ENCODE peak calls at places on chromosomes 13 and 19, in nine cellular contexts. G, T, A, R, I, L, C, E and Z are unnamed samples.

GRCh38 chr13:40048551-40048950 is 393.1 kb downstream of the COG6 start:
- DNase-seq in G (no peak), T (no peak), A (no peak), R (no peak), I (no peak), L (no peak), C (no peak), E (no peak), Z (no peak)

GRCh38 chr13:110907301-110907700 is 7.6 kb downstream of the ANKRD10 start:
- DNase-seq in G (no peak), T (no peak), A (no peak), R (no peak), I (no peak), L (no peak), C (no peak), E (no peak), Z (no peak)

GRCh38 chr13:30045916-30046704 is 195.7 kb upstream of the UBL3 start:
- DNase-seq in G (no peak), T (no peak), A (no peak), R (no peak), I (peak; percentile 31), L (no peak), C (no peak), E (no peak), Z (no peak)

GRCh38 chr19:52343548-52343947 is 7.5 kb downstream of the ZNF610 start:
- DNase-seq in G (peak; percentile 55), T (no peak), A (peak; percentile 40), R (peak; percentile 58), I (peak; percentile 32), L (no peak), C (no peak), E (no peak), Z (peak; percentile 36)

GRCh38 chr13:47556703-47557102 is 444.4 kb downstream of the SUCLA2 start:
- DNase-seq in G (no peak), T (no peak), A (no peak), R (no peak), I (no peak), L (no peak), C (no peak), E (no peak), Z (no peak)

GRCh38 chr13:77492982-77493381 is 42.5 kb upstream of the SCEL start:
- DNase-seq in G (no peak), T (no peak), A (peak; percentile 42), R (no peak), I (no peak), L (no peak), C (no peak), E (no peak), Z (no peak)

GRCh38 chr13:32902898-32903297 is 113.3 kb upstream of the KL start:
- DNase-seq in G (peak; percentile 37), T (peak; percentile 24), A (no peak), R (peak; percentile 76), I (peak; percentile 19), L (no peak), C (no peak), E (no peak), Z (peak; percentile 67)

GRCh38 chr13:110232756-110233155 is 74.2 kb downstream of the COL4A1 start:
- DNase-seq in G (peak; percentile 54), T (no peak), A (no peak), R (no peak), I (no peak), L (no peak), C (no peak), E (no peak), Z (no peak)

GRCh38 chr19:14369399-14370168 is 11.7 kb upstream of the ADGRE5 start:
- DNase-seq in G (no peak), T (peak; percentile 34), A (no peak), R (peak; percentile 53), I (no peak), L (no peak), C (no peak), E (no peak), Z (peak; percentile 62)

GRCh38 chr19:14370169-14370998 is 10.9 kb upstream of the ADGRE5 start:
- DNase-seq in G (no peak), T (no peak), A (no peak), R (no peak), I (no peak), L (no peak), C (no peak), E (no peak), Z (no peak)

GRCh38 chr19:14366529-14366928 is 14.7 kb upstream of the ADGRE5 start:
- DNase-seq in G (peak; percentile 31), T (peak; percentile 61), A (peak; percentile 84), R (peak; percentile 56), I (peak; percentile 75), L (peak; percentile 72), C (peak; percentile 98), E (no peak), Z (peak; percentile 63)

GRCh38 chr19:14367016-14367415 is 14.2 kb upstream of the ADGRE5 start:
- DNase-seq in G (no peak), T (no peak), A (no peak), R (no peak), I (no peak), L (no peak), C (no peak), E (no peak), Z (no peak)

DNA sequence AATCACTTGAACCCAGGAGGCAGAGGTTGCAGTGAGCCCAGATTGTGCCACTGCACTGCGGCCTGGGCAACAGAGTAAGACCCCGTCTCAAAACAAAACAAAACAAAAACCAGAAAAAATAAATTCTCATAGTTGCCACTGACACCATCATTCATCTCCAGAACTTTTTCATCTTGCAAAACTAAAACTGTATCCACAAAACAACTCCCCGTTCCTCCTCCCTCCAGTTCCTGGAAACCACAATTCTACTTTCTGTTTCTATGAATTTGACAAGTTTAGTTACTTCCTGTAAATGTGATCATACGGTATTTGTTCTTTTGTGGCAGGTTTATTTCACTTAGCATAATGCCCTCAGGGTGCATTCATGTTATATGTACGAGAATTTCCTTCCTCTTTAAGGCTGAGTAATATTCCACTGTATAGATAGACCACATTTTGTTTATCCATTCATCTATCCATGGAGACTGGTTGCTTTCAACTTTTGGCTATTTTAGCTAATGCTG is 13.2 kb upstream of the ADGRE5 start:
- DNase-seq in G (no peak), T (no peak), A (no peak), R (no peak), I (no peak), L (no peak), C (no peak), E (no peak), Z (no peak)
- TF ChIP-seq POLR2A in G (no peak), T (no peak), A (no peak), R (no peak), I (no peak), L (no peak), C (no peak), E (no peak), Z (no peak)

GRCh38 chr19:13055213-13056051 is 47.2 kb downstream of the LYL1 start:
- DNase-seq in G (peak; percentile 90), T (peak; percentile 78), A (no peak), R (peak; percentile 83), I (peak; percentile 53), L (no peak), C (no peak), E (peak; percentile 91), Z (peak; percentile 92)

GRCh38 chr19:13057147-13057572 is 45.5 kb downstream of the LYL1 start:
- DNase-seq in G (no peak), T (no peak), A (no peak), R (peak; percentile 22), I (no peak), L (peak; percentile 62), C (no peak), E (peak; percentile 63), Z (no peak)

GRCh38 chr19:13058951-13059660 is 43.6 kb downstream of the LYL1 start:
- DNase-seq in G (no peak), T (no peak), A (no peak), R (no peak), I (no peak), L (no peak), C (no peak), E (no peak), Z (no peak)

GRCh38 chr19:13056052-13056660 is 46.5 kb downstream of the LYL1 start:
- DNase-seq in G (peak; percentile 72), T (peak; percentile 79), A (no peak), R (peak; percentile 70), I (no peak), L (peak; percentile 79), C (no peak), E (peak; percentile 70), Z (peak; percentile 86)

DNA sequence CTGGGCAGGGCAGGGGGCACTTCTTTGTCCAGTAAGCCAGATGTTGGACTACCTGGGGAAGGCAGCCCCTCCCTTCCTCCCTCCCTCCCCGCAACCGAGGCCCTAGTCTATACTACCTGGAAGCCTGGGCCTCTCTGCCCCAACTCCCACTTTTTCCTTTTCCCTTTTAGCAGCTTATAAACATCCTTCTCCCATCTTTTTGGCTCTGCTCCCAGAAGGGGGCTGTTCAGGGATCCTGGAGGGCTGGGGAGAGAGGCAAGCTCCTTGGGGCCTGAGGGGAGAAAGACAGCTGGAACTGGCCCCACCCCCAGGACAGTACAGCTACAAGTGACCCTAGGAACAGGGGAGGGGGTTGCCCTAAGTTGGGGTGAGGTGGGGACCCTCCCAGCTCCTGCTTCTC is 44.9 kb downstream of the LYL1 start:
- DNase-seq in G (no peak), T (no peak), A (no peak), R (peak; percentile 32), I (no peak), L (no peak), C (no peak), E (no peak), Z (no peak)
- H3K4me1 ChIP-seq in G (peaks cover 63% of the 10 kb centered on the region), T (peaks cover 72% of the 10 kb centered on the region), A (peaks cover 37% of the 10 kb centered on the region), R (peaks cover 100% of the 10 kb centered on the region), I (peaks cover 85% of the 10 kb centered on the region), L (peaks cover 86% of the 10 kb centered on the region), C (no peaks in the 10 kb centered on the region), E (peaks cover 92% of the 10 kb centered on the region), Z (peaks cover 31% of the 10 kb centered on the region)

GRCh38 chr19:35745328-35746086 is at the start of the genes PSENEN and U2AF1L4:
- DNase-seq in G (peak; percentile 98), T (peak; percentile 99), A (peak; percentile 100), R (peak; percentile 98), I (peak; percentile 97), L (peak; percentile 99), C (peak; percentile 97), E (peak; percentile 99), Z (peak; percentile 98)

GRCh38 chr19:35746556-35746955 is 1.1 kb downstream of the PSENEN start:
- DNase-seq in G (no peak), T (no peak), A (no peak), R (no peak), I (no peak), L (no peak), C (no peak), E (no peak), Z (no peak)

GRCh38 chr19:35750167-35750566 is 1.8 kb downstream of the LIN37 start:
- DNase-seq in G (no peak), T (no peak), A (no peak), R (no peak), I (no peak), L (no peak), C (no peak), E (no peak), Z (no peak)

GRCh38 chr19:35746087-35746462 is 624 bp downstream of the PSENEN start:
- DNase-seq in G (no peak), T (no peak), A (no peak), R (no peak), I (no peak), L (no peak), C (no peak), E (no peak), Z (no peak)

DNA sequence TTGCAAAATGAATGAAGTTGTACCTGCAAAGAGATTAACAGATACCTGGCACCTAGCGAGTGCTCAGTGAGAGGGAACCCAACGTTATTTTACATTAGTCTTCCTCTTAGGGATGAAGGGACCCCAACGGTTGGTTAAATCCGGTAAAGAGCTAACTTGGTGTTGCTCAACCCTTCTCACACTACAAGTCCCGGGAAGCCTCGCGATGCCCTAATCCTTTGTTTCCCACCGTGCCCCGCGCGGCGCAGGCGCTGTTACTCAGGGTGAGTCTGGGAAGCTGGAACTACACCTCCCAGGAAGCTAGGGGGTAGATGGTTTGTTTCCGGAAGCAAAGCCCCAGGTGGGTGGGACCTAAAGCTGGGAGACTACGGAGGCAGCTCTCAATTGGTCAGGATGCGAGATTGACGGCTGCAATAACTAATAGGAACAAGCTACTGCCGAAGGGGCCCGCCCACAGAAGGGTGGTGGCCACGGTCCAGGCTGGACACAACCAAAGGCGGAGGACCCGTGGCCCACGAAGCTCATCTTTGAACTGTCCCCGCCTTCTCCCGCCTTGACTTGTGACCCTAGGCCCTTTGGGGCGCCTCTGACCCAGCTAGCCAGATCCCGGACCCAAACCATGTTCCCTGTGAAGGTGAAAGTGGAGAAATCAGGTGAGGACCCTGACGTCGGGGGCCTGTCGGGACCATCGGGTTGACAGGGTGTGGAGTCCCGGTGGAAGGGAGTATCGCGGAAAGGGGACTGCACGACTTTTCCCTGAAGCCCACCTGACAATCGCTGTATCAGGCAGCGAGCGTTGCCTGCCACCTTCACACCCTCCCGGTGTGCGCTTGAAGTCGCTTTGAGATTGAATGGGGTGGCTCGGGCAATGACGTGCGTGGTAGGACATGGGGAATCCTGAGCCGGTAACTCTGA is at the start of gene LIN37:
- DNase-seq in G (peak; percentile 99), T (peak; percentile 100), A (peak; percentile 100), R (peak; percentile 99), I (peak; percentile 99), L (peak; percentile 99), C (peak; percentile 99), E (peak; percentile 100), Z (peak; percentile 98)
- TF ChIP-seq POLR2A in G (peak; percentile 94), T (peak; percentile 85), A (peak; percentile 88), R (peak; percentile 98), I (peak; percentile 86), L (peak; percentile 77), C (peak; percentile 55), E (peak; percentile 55), Z (peak; percentile 91)

GRCh38 chr13:24052547-24052981 is 108.0 kb upstream of the SPATA13 start:
- DNase-seq in G (peak; percentile 67), T (no peak), A (no peak), R (no peak), I (no peak), L (no peak), C (no peak), E (no peak), Z (peak; percentile 54)

GRCh38 chr13:24050796-24051715 is 109.5 kb upstream of the SPATA13 start:
- DNase-seq in G (no peak), T (no peak), A (no peak), R (no peak), I (no peak), L (no peak), C (no peak), E (no peak), Z (no peak)

GRCh38 chr13:24050292-24050711 is 110.2 kb upstream of the SPATA13 start:
- DNase-seq in G (no peak), T (peak; percentile 49), A (no peak), R (no peak), I (peak; percentile 54), L (peak; percentile 47), C (no peak), E (no peak), Z (peak; percentile 43)

DNA sequence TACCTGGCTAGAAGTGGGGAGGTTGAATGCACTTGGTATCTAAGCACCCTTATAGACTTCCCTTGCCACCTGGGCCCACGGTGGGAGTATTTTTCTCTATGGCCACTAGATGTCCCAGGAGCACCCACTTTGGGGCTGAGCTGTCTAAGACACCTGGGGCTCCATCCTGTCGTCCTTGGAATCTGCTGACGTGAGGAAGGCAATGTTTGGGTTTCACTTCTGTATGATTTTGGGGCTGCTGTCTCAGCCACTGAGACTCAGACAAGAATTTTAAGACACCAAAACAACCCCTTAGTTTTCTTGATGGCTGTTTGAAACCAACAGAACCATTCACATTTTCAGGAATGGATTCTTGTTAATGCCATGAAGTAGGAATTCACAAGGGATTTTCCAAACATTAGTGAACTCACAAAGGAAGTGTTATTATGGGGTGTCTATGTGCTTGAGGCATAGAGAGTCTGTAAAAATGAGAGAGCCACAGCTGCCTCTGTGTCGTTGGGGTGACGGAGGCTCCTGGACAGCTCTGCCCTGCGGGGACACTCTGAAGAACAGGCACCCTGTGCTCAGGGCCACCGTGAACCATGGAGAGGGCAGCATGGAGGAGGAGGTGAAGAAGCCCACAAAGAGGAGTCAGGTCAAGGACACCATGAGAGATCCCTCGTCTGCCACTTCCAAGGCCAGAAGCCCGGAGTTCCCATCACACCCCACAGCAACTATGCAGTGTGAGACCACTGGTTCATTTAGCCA is 106.8 kb upstream of the SPATA13 start:
- DNase-seq in G (peak; percentile 72), T (peak; percentile 41), A (peak; percentile 72), R (peak; percentile 39), I (peak; percentile 76), L (peak; percentile 67), C (peak; percentile 17), E (no peak), Z (peak; percentile 27)
- H3K4me1 ChIP-seq in G (peaks cover 12% of the 10 kb centered on the region), T (peaks cover 6% of the 10 kb centered on the region), A (peaks cover 12% of the 10 kb centered on the region), R (peaks cover 35% of the 10 kb centered on the region), I (peaks cover 31% of the 10 kb centered on the region), L (peaks cover 9% of the 10 kb centered on the region), C (no peaks in the 10 kb centered on the region), E (peaks cover 26% of the 10 kb centered on the region), Z (peaks cover 7% of the 10 kb centered on the region)